ENCODE peak calls at places on chromosomes 4 and X, in seven cellular contexts. E is T-helper 17 cell; I is fibroblast of lung; W is tibial artery; T is fibroblast of mammary gland; N is activated CD4-positive, alpha-beta T cell treated with anti-CD3 and anti-CD28 coated beads for 36 hours; M is uterus. D is an unnamed sample.

GRCh38 chrX:42530027-42530426 is 247.9 kb downstream of the PPP1R2C start:
- DNase-seq in E (no peak), I (peak), W (no peak), T (peak), N (no peak), M (no peak), D (peak)

GRCh38 chr4:2258091-2259035 is 3.5 kb downstream of the MXD4 start:
- DNase-seq in E (no peak), I (no peak), W (peak), T (no peak), N (peak), M (peak), D (no peak)

GRCh38 chr4:11623726-11624037 is 195.0 kb upstream of the HS3ST1 start:
- DNase-seq in E (no peak), I (no peak), W (no peak), T (no peak), N (peak), M (no peak), D (no peak)

GRCh38 chr4:147799986-147800555 is 68.2 kb downstream of the ARHGAP10 start:
- DNase-seq in E (peak), I (peak), W (no peak), T (no peak), N (peak), M (no peak), D (no peak)

GRCh38 chrX:150544222-150544787 is 24.1 kb upstream of the MTM1 start:
- DNase-seq in E (no peak), I (no peak), W (no peak), T (no peak), N (peak), M (no peak), D (no peak)

GRCh38 chrX:118199997-118200396 is 83.4 kb upstream of the KLHL13 start:
- DNase-seq in E (no peak), I (no peak), W (no peak), T (no peak), N (no peak), M (no peak), D (no peak)

GRCh38 chr4:15368906-15369305 is 58.9 kb upstream of the C1QTNF7 start:
- DNase-seq in E (no peak), I (peak), W (no peak), T (peak), N (no peak), M (no peak), D (peak)

GRCh38 chrX:78517124-78517523 is 142.0 kb downstream of the RTL3 start:
- DNase-seq in E (peak), I (peak), W (no peak), T (no peak), N (peak), M (no peak), D (no peak)

GRCh38 chrX:149629730-149630387 is 1.7 kb downstream of the TMEM185A start:
- DNase-seq in E (no peak), I (no peak), W (no peak), T (no peak), N (no peak), M (no peak), D (no peak)

GRCh38 chrX:140500427-140500826 is 4.4 kb downstream of the SOX3 start:
- DNase-seq in E (no peak), I (no peak), W (no peak), T (no peak), N (no peak), M (no peak), D (no peak)

GRCh38 chr4:123599920-123600394 is 203.4 kb downstream of the SPRY1 start:
- DNase-seq in E (peak), I (peak), W (peak), T (peak), N (peak), M (peak), D (no peak)

GRCh38 chrX:22220941-22221340 is 51.8 kb upstream of the CBLL2 start:
- DNase-seq in E (no peak), I (peak), W (no peak), T (peak), N (no peak), M (no peak), D (no peak)

GRCh38 chr4:66094070-66094469 is 423.8 kb upstream of the EPHA5 start:
- DNase-seq in E (no peak), I (no peak), W (no peak), T (no peak), N (no peak), M (no peak), D (no peak)

GRCh38 chr4:165124488-165124887 is 11.8 kb upstream of the TMEM192 start:
- DNase-seq in E (no peak), I (no peak), W (no peak), T (no peak), N (no peak), M (no peak), D (no peak)

GRCh38 chr4:1246111-1246881 is 2.6 kb downstream of the CTBP1 start:
- DNase-seq in E (no peak), I (no peak), W (peak), T (no peak), N (peak), M (peak), D (no peak)

GRCh38 chr4:110622841-110623709 is at the start of gene PITX2:
- DNase-seq in E (no peak), I (peak), W (no peak), T (peak), N (peak), M (peak), D (peak)

GRCh38 chr4:140856692-140857091 is 100.5 kb upstream of the TBC1D9 start:
- DNase-seq in E (no peak), I (peak), W (no peak), T (peak), N (no peak), M (peak), D (peak)

GRCh38 chrX:17098516-17099247 is 152.2 kb downstream of the REPS2 start:
- DNase-seq in E (no peak), I (no peak), W (no peak), T (no peak), N (no peak), M (no peak), D (no peak)

GRCh38 chr4:151117371-151117962 is 18.0 kb downstream of the RPS3A start:
- DNase-seq in E (no peak), I (peak), W (peak), T (peak), N (peak), M (peak), D (peak)

GRCh38 chrX:51376672-51377071 is 44.0 kb downstream of the NUDT10 start:
- DNase-seq in E (no peak), I (no peak), W (no peak), T (no peak), N (no peak), M (no peak), D (no peak)

GRCh38 chrX:24167719-24168472 is 18.4 kb downstream of the ZFX start:
- DNase-seq in E (no peak), I (peak), W (no peak), T (no peak), N (no peak), M (no peak), D (no peak)

GRCh38 chrX:96445531-96446065 is 239.0 kb upstream of the DIAPH2 start:
- DNase-seq in E (no peak), I (no peak), W (no peak), T (no peak), N (no peak), M (no peak), D (no peak)

GRCh38 chr4:36360755-36361154 is 79.3 kb downstream of the DTHD1 start:
- DNase-seq in E (no peak), I (no peak), W (no peak), T (no peak), N (no peak), M (no peak), D (no peak)

GRCh38 chr4:144289687-144290433 is 149.3 kb upstream of the GYPA start:
- DNase-seq in E (no peak), I (peak), W (no peak), T (no peak), N (no peak), M (no peak), D (no peak)

GRCh38 chrX:35076061-35076460 is 133.5 kb downstream of the FAM47B start:
- DNase-seq in E (no peak), I (no peak), W (no peak), T (peak), N (no peak), M (no peak), D (no peak)

GRCh38 chrX:77899081-77899828 is at the start of gene COX7B:
- DNase-seq in E (peak), I (peak), W (peak), T (peak), N (peak), M (peak), D (peak)

GRCh38 chr4:4599886-4600285 is 58.0 kb upstream of the STX18 start:
- DNase-seq in E (no peak), I (no peak), W (no peak), T (no peak), N (no peak), M (no peak), D (no peak)